ENCODE peak calls at places on chromosomes 13 and 19, in five cellular contexts. One of them, this sample, is unnamed.

GRCh38 chr19:456547-457110 is 4.2 kb downstream of the SHC2 start:
- DNase-seq in A549: no peak
- DNase-seq in HepG2: no peak
- DNase-seq in GM12878: no peak
- DNase-seq in K562: no peak
- DNase-seq in this sample: no peak

GRCh38 chr13:99314640-99315176 is 7.5 kb upstream of the GPR183 start:
- DNase-seq in A549: no peak
- DNase-seq in HepG2: no peak
- DNase-seq in GM12878: no peak
- DNase-seq in K562: peak; percentile 79
- DNase-seq in this sample: no peak

GRCh38 chr13:75258159-75258782 is 223.7 kb downstream of the TBC1D4 start:
- DNase-seq in A549: peak; percentile 33
- DNase-seq in HepG2: peak; percentile 16
- DNase-seq in GM12878: no peak
- DNase-seq in K562: peak; percentile 24
- DNase-seq in this sample: no peak

GRCh38 chr13:102597029-102598015 is 536 bp downstream of the TPP2 start:
- DNase-seq in A549: peak; percentile 1
- DNase-seq in HepG2: no peak
- DNase-seq in GM12878: no peak
- DNase-seq in K562: peak; percentile 49
- DNase-seq in this sample: no peak

GRCh38 chr19:14561832-14562351 is 10.0 kb downstream of the NDUFB7 start:
- DNase-seq in A549: no peak
- DNase-seq in HepG2: no peak
- DNase-seq in GM12878: no peak
- DNase-seq in K562: no peak
- DNase-seq in this sample: no peak

GRCh38 chr13:48749699-48750473 is 96.2 kb downstream of the CYSLTR2 start:
- DNase-seq in A549: peak; percentile 90
- DNase-seq in HepG2: peak; percentile 76
- DNase-seq in GM12878: peak; percentile 73
- DNase-seq in K562: peak; percentile 75
- DNase-seq in this sample: peak; percentile 64

GRCh38 chr13:44471686-44472085 is 98.1 kb downstream of the SERP2 start:
- DNase-seq in A549: peak; percentile 18
- DNase-seq in HepG2: no peak
- DNase-seq in GM12878: no peak
- DNase-seq in K562: no peak
- DNase-seq in this sample: no peak

GRCh38 chr19:4101496-4101770 is 22.5 kb downstream of the MAP2K2 start:
- DNase-seq in A549: no peak
- DNase-seq in HepG2: no peak
- DNase-seq in GM12878: no peak
- DNase-seq in K562: no peak
- DNase-seq in this sample: no peak

GRCh38 chr19:5623397-5624153 is 692 bp downstream of the SAFB start:
- DNase-seq in A549: no peak
- DNase-seq in HepG2: no peak
- DNase-seq in GM12878: no peak
- DNase-seq in K562: peak; percentile 26
- DNase-seq in this sample: no peak

GRCh38 chr13:24613755-24614154 is 66.5 kb upstream of the ATP12A start:
- DNase-seq in A549: no peak
- DNase-seq in HepG2: no peak
- DNase-seq in GM12878: no peak
- DNase-seq in K562: no peak
- DNase-seq in this sample: no peak

GRCh38 chr13:21047591-21048282 is 13.6 kb downstream of the LATS2 start:
- DNase-seq in A549: no peak
- DNase-seq in HepG2: no peak
- DNase-seq in GM12878: no peak
- DNase-seq in K562: no peak
- DNase-seq in this sample: no peak

GRCh38 chr13:75749407-75749806 is 113.3 kb downstream of the LMO7 start:
- DNase-seq in A549: no peak
- DNase-seq in HepG2: no peak
- DNase-seq in GM12878: no peak
- DNase-seq in K562: no peak
- DNase-seq in this sample: no peak

GRCh38 chr13:98717256-98717655 is 35.2 kb downstream of the SLC15A1 start:
- DNase-seq in A549: peak; percentile 7
- DNase-seq in HepG2: no peak
- DNase-seq in GM12878: no peak
- DNase-seq in K562: no peak
- DNase-seq in this sample: no peak

GRCh38 chr19:51980116-51980736 is 6.4 kb downstream of the ZNF350 start:
- DNase-seq in A549: no peak
- DNase-seq in HepG2: no peak
- DNase-seq in GM12878: no peak
- DNase-seq in K562: no peak
- DNase-seq in this sample: no peak

GRCh38 chr13:99220199-99220931 is 19.7 kb downstream of the UBAC2 start:
- DNase-seq in A549: no peak
- DNase-seq in HepG2: no peak
- DNase-seq in GM12878: no peak
- DNase-seq in K562: no peak
- DNase-seq in this sample: no peak

GRCh38 chr13:51380269-51380668 is 40.8 kb downstream of the SERPINE3 start:
- DNase-seq in A549: no peak
- DNase-seq in HepG2: no peak
- DNase-seq in GM12878: no peak
- DNase-seq in K562: no peak
- DNase-seq in this sample: no peak

GRCh38 chr19:28394705-28395104 is 818.2 kb downstream of the UQCRFS1 start:
- DNase-seq in A549: no peak
- DNase-seq in HepG2: no peak
- DNase-seq in GM12878: no peak
- DNase-seq in K562: no peak
- DNase-seq in this sample: no peak

GRCh38 chr13:110914293-110915056 is 394 bp downstream of the ANKRD10 start:
- DNase-seq in A549: peak; percentile 75
- DNase-seq in HepG2: peak; percentile 58
- DNase-seq in GM12878: no peak
- DNase-seq in K562: peak; percentile 77
- DNase-seq in this sample: peak; percentile 74

GRCh38 chr13:110445722-110446569 is 115.6 kb downstream of the RAB20 start:
- DNase-seq in A549: no peak
- DNase-seq in HepG2: no peak
- DNase-seq in GM12878: no peak
- DNase-seq in K562: no peak
- DNase-seq in this sample: no peak

GRCh38 chr13:29707876-29708543 is 112.5 kb upstream of the SLC7A1 start:
- DNase-seq in A549: peak; percentile 32
- DNase-seq in HepG2: peak; percentile 44
- DNase-seq in GM12878: no peak
- DNase-seq in K562: peak; percentile 52
- DNase-seq in this sample: peak; percentile 81

GRCh38 chr13:28401303-28402056 is 93.4 kb downstream of the FLT1 start:
- DNase-seq in A549: no peak
- DNase-seq in HepG2: no peak
- DNase-seq in GM12878: peak; percentile 62
- DNase-seq in K562: peak; percentile 23
- DNase-seq in this sample: no peak

GRCh38 chr19:36060430-36060829 is 5.7 kb downstream of the WDR62 start:
- DNase-seq in A549: peak; percentile 68
- DNase-seq in HepG2: no peak
- DNase-seq in GM12878: no peak
- DNase-seq in K562: peak; percentile 52
- DNase-seq in this sample: peak; percentile 54

GRCh38 chr19:35380450-35381124 is 9.7 kb downstream of the GPR42 start:
- DNase-seq in A549: no peak
- DNase-seq in HepG2: peak; percentile 89
- DNase-seq in GM12878: no peak
- DNase-seq in K562: peak; percentile 94
- DNase-seq in this sample: no peak

DNA sequence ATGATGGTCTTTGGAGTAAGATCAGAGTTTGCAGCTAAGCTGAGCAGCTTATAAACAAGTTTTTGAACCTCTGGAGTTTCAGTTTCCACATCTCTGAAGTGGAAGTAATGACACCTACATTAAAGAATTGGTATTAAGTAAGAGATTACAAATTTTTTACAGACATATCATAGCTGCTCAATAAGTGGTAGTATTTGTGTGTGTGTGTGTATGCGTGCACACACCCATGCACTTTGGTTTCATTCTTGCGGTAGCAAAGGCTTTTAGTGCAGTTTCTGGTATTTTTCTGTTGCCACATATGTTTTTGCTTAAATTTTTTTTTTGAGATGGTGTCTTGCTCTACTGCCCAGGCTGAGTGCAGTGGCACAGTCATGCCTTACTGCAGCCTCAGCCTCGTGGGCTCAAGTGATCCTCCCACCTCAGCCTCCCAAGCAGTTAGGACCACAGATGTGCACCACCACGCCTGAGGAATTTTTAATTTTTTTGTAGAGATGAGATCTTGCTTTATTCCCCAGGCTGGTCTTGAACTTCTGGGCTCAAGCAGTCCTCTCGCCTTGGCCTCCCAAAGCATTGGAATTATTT is 4.5 kb downstream of the NAA16 start:
- DNase-seq in A549: no peak
- DNase-seq in HepG2: no peak
- DNase-seq in GM12878: no peak
- DNase-seq in K562: no peak
- DNase-seq in this sample: no peak
- TF ChIP-seq ESRRA in A549: no peak
- TF ChIP-seq ESRRA in HepG2: no peak
- TF ChIP-seq ESRRA in GM12878: no peak
- TF ChIP-seq ESRRA in K562: no peak
- TF ChIP-seq ESRRA in this sample: no peak

GRCh38 chr19:41646589-41647204 is 19.8 kb upstream of the CEACAM4 start:
- DNase-seq in A549: peak; percentile 43
- DNase-seq in HepG2: no peak
- DNase-seq in GM12878: no peak
- DNase-seq in K562: peak; percentile 37
- DNase-seq in this sample: peak; percentile 71
- TF ChIP-seq ESRRA in A549: no peak
- TF ChIP-seq ESRRA in HepG2: no peak
- TF ChIP-seq ESRRA in GM12878: no peak
- TF ChIP-seq ESRRA in K562: no peak
- TF ChIP-seq ESRRA in this sample: no peak

GRCh38 chr13:103884139-103884723 is 818.0 kb upstream of the SLC10A2 start:
- DNase-seq in A549: no peak
- DNase-seq in HepG2: peak; percentile 4
- DNase-seq in GM12878: no peak
- DNase-seq in K562: no peak
- DNase-seq in this sample: no peak

GRCh38 chr13:103878891-103879605 is 812.8 kb upstream of the SLC10A2 start:
- DNase-seq in A549: no peak
- DNase-seq in HepG2: no peak
- DNase-seq in GM12878: no peak
- DNase-seq in K562: no peak
- DNase-seq in this sample: no peak

GRCh38 chr13:103883698-103884097 is 817.5 kb upstream of the SLC10A2 start:
- DNase-seq in A549: no peak
- DNase-seq in HepG2: no peak
- DNase-seq in GM12878: no peak
- DNase-seq in K562: no peak
- DNase-seq in this sample: no peak

GRCh38 chr13:103883152-103883551 is 816.9 kb upstream of the SLC10A2 start:
- DNase-seq in A549: peak; percentile 79
- DNase-seq in HepG2: peak; percentile 81
- DNase-seq in GM12878: no peak
- DNase-seq in K562: no peak
- DNase-seq in this sample: peak; percentile 65
- TF ChIP-seq ESRRA in A549: no peak
- TF ChIP-seq ESRRA in HepG2: no peak
- TF ChIP-seq ESRRA in GM12878: no peak
- TF ChIP-seq ESRRA in K562: no peak
- TF ChIP-seq ESRRA in this sample: no peak

GRCh38 chr13:101453784-101454201 is 1.3 kb downstream of the ITGBL1 start:
- DNase-seq in A549: no peak
- DNase-seq in HepG2: no peak
- DNase-seq in GM12878: no peak
- DNase-seq in K562: no peak
- DNase-seq in this sample: peak; percentile 61

GRCh38 chr13:101457176-101457575 is 4.7 kb downstream of the ITGBL1 start:
- DNase-seq in A549: no peak
- DNase-seq in HepG2: no peak
- DNase-seq in GM12878: no peak
- DNase-seq in K562: no peak
- DNase-seq in this sample: no peak

GRCh38 chr13:101452519-101453485 is at the start of gene ITGBL1:
- DNase-seq in A549: no peak
- DNase-seq in HepG2: no peak
- DNase-seq in GM12878: no peak
- DNase-seq in K562: no peak
- DNase-seq in this sample: no peak

GRCh38 chr13:101455863-101456262 is 3.4 kb downstream of the ITGBL1 start:
- DNase-seq in A549: peak; percentile 71
- DNase-seq in HepG2: no peak
- DNase-seq in GM12878: no peak
- DNase-seq in K562: no peak
- DNase-seq in this sample: no peak

DNA sequence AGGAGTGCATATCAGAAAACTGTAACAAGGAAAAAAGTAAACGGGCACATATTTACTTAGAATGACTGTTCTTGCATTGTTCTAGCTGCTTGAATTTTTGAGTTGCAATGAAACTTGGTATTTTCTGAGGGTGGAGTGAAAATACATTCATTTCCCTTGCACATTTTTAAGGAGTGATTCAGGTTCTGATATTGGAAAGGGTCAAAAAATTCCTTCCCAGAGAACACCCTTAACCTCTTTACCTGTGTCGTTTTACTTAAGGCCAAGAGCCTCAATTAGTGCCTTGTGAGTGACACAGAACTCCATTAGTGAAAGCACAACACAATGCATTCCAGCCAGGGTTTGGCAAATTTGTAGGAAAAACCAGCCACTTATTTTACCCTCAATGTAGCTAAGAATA is 2.3 kb downstream of the ITGBL1 start:
- DNase-seq in A549: peak; percentile 49
- DNase-seq in HepG2: no peak
- DNase-seq in GM12878: no peak
- DNase-seq in K562: no peak
- DNase-seq in this sample: no peak
- TF ChIP-seq ESRRA in A549: no peak
- TF ChIP-seq ESRRA in HepG2: no peak
- TF ChIP-seq ESRRA in GM12878: no peak
- TF ChIP-seq ESRRA in K562: no peak
- TF ChIP-seq ESRRA in this sample: no peak

GRCh38 chr13:81223784-81224501 is 883.0 kb upstream of the SPRY2 start:
- DNase-seq in A549: no peak
- DNase-seq in HepG2: no peak
- DNase-seq in GM12878: no peak
- DNase-seq in K562: no peak
- DNase-seq in this sample: no peak

GRCh38 chr13:81224502-81224833 is 883.5 kb upstream of the SPRY2 start:
- DNase-seq in A549: no peak
- DNase-seq in HepG2: no peak
- DNase-seq in GM12878: no peak
- DNase-seq in K562: no peak
- DNase-seq in this sample: no peak
- TF ChIP-seq ESRRA in A549: no peak
- TF ChIP-seq ESRRA in HepG2: no peak
- TF ChIP-seq ESRRA in GM12878: no peak
- TF ChIP-seq ESRRA in K562: no peak
- TF ChIP-seq ESRRA in this sample: no peak

GRCh38 chr13:41026806-41027205 is 7.7 kb upstream of the ELF1 start:
- DNase-seq in A549: no peak
- DNase-seq in HepG2: no peak
- DNase-seq in GM12878: no peak
- DNase-seq in K562: no peak
- DNase-seq in this sample: no peak
- TF ChIP-seq ESRRA in A549: no peak
- TF ChIP-seq ESRRA in HepG2: no peak
- TF ChIP-seq ESRRA in GM12878: no peak
- TF ChIP-seq ESRRA in K562: no peak
- TF ChIP-seq ESRRA in this sample: no peak